ENCODE peak calls at places on chromosomes 2 and 18, in nine cellular contexts. R, X, M, F, Y, Z, C, K and U are unnamed samples.

GRCh38 chr2:226514895-226515294 is 284.7 kb downstream of the IRS1 start:
- DNase-seq in R (no peak), X (peak), M (no peak), F (peak), Y (no peak), Z (no peak), C (no peak), K (no peak), U (no peak)

GRCh38 chr2:201357216-201357615 is at the start of gene FLACC1:
- DNase-seq in R (no peak), X (peak), M (no peak), F (peak), Y (no peak), Z (no peak), C (no peak), K (peak), U (no peak)

GRCh38 chr2:240624011-240624949 is 1.0 kb upstream of the GPR35 start:
- DNase-seq in R (peak), X (no peak), M (no peak), F (no peak), Y (no peak), Z (no peak), C (no peak), K (peak), U (no peak)

GRCh38 chr18:56083889-56084288 is 495.9 kb upstream of the TCF4 start:
- DNase-seq in R (no peak), X (no peak), M (peak), F (no peak), Y (no peak), Z (no peak), C (no peak), K (no peak), U (no peak)

GRCh38 chr2:179263460-179264237 is 983 bp downstream of the SESTD1 start:
- DNase-seq in R (peak), X (peak), M (peak), F (no peak), Y (no peak), Z (peak), C (no peak), K (peak), U (no peak)

GRCh38 chr18:13276530-13277520 is 58.3 kb downstream of the LDLRAD4 start:
- DNase-seq in R (peak), X (no peak), M (no peak), F (no peak), Y (no peak), Z (no peak), C (no peak), K (no peak), U (no peak)

GRCh38 chr2:199431748-199432213 is 26.0 kb downstream of the SATB2 start:
- DNase-seq in R (no peak), X (peak), M (no peak), F (no peak), Y (no peak), Z (no peak), C (no peak), K (no peak), U (no peak)

GRCh38 chr2:47070155-47070919 is 84.8 kb downstream of the STPG4 start:
- DNase-seq in R (no peak), X (no peak), M (no peak), F (no peak), Y (no peak), Z (no peak), C (no peak), K (no peak), U (no peak)

GRCh38 chr2:217900010-217900779 is 102.6 kb downstream of the TNS1 start:
- DNase-seq in R (peak), X (no peak), M (no peak), F (no peak), Y (no peak), Z (no peak), C (no peak), K (no peak), U (no peak)

GRCh38 chr18:5914971-5915370 is 19.6 kb upstream of the TMEM200C start:
- DNase-seq in R (no peak), X (no peak), M (no peak), F (no peak), Y (no peak), Z (no peak), C (no peak), K (no peak), U (no peak)